ENCODE peak calls at places on chromosomes 16 and 17, in six cellular contexts. One of them, this sample, is unnamed.

GRCh38 chr17:75763613-75764416 is 1.2 kb downstream of the GALK1 start:
- DNase-seq in GM12878: no peak
- DNase-seq in H1: no peak
- DNase-seq in K562: no peak
- DNase-seq in GM12892: no peak
- DNase-seq in HepG2: peak; percentile 74
- DNase-seq in this sample: peak; percentile 32

GRCh38 chr16:64159986-64160385 is 961.9 kb downstream of the CDH11 start:
- DNase-seq in GM12878: no peak
- DNase-seq in H1: no peak
- DNase-seq in K562: no peak
- DNase-seq in GM12892: no peak
- DNase-seq in HepG2: no peak
- DNase-seq in this sample: no peak

GRCh38 chr16:22670551-22670970 is 143.4 kb upstream of the HS3ST2 start:
- DNase-seq in GM12878: no peak
- DNase-seq in H1: peak; percentile 41
- DNase-seq in K562: peak; percentile 97
- DNase-seq in GM12892: peak; percentile 40
- DNase-seq in HepG2: peak; percentile 50
- DNase-seq in this sample: peak; percentile 55

GRCh38 chr17:17723354-17724261 is 42.4 kb downstream of the RAI1 start:
- DNase-seq in GM12878: no peak
- DNase-seq in H1: no peak
- DNase-seq in K562: no peak
- DNase-seq in GM12892: peak; percentile 68
- DNase-seq in HepG2: no peak
- DNase-seq in this sample: peak; percentile 73

GRCh38 chr17:489758-490329 is 137.2 kb upstream of the RPH3AL start:
- DNase-seq in GM12878: no peak
- DNase-seq in H1: no peak
- DNase-seq in K562: no peak
- DNase-seq in GM12892: peak; percentile 37
- DNase-seq in HepG2: peak; percentile 14
- DNase-seq in this sample: peak; percentile 58

GRCh38 chr16:8816967-8817662 is 19.5 kb downstream of the PMM2 start:
- DNase-seq in GM12878: no peak
- DNase-seq in H1: no peak
- DNase-seq in K562: no peak
- DNase-seq in GM12892: no peak
- DNase-seq in HepG2: no peak
- DNase-seq in this sample: no peak

GRCh38 chr16:67915831-67916723 is 15.6 kb downstream of the CTRL start:
- DNase-seq in GM12878: no peak
- DNase-seq in H1: no peak
- DNase-seq in K562: no peak
- DNase-seq in GM12892: no peak
- DNase-seq in HepG2: peak; percentile 59
- DNase-seq in this sample: no peak

GRCh38 chr16:48911700-48912099 is 301.7 kb upstream of the N4BP1 start:
- DNase-seq in GM12878: no peak
- DNase-seq in H1: no peak
- DNase-seq in K562: no peak
- DNase-seq in GM12892: no peak
- DNase-seq in HepG2: no peak
- DNase-seq in this sample: no peak

GRCh38 chr17:76304226-76305134 is 3.6 kb downstream of the QRICH2 start:
- DNase-seq in GM12878: no peak
- DNase-seq in H1: no peak
- DNase-seq in K562: no peak
- DNase-seq in GM12892: no peak
- DNase-seq in HepG2: no peak
- DNase-seq in this sample: no peak

GRCh38 chr16:12496866-12497265 is 306.8 kb downstream of the CPPED1 start:
- DNase-seq in GM12878: no peak
- DNase-seq in H1: no peak
- DNase-seq in K562: no peak
- DNase-seq in GM12892: no peak
- DNase-seq in HepG2: no peak
- DNase-seq in this sample: no peak

GRCh38 chr17:58913971-58914769 is 158.5 kb downstream of the PPM1E start:
- DNase-seq in GM12878: no peak
- DNase-seq in H1: no peak
- DNase-seq in K562: no peak
- DNase-seq in GM12892: no peak
- DNase-seq in HepG2: no peak
- DNase-seq in this sample: no peak

GRCh38 chr16:56479469-56479868 is 28.1 kb downstream of the OGFOD1 start:
- DNase-seq in GM12878: no peak
- DNase-seq in H1: no peak
- DNase-seq in K562: no peak
- DNase-seq in GM12892: no peak
- DNase-seq in HepG2: no peak
- DNase-seq in this sample: no peak

GRCh38 chr17:39365252-39365651 is 36.2 kb downstream of the FBXL20 start:
- DNase-seq in GM12878: no peak
- DNase-seq in H1: no peak
- DNase-seq in K562: no peak
- DNase-seq in GM12892: no peak
- DNase-seq in HepG2: no peak
- DNase-seq in this sample: no peak

GRCh38 chr16:75256059-75256870 is 4.8 kb upstream of the BCAR1 start:
- DNase-seq in GM12878: no peak
- DNase-seq in H1: no peak
- DNase-seq in K562: peak; percentile 70
- DNase-seq in GM12892: no peak
- DNase-seq in HepG2: peak; percentile 88
- DNase-seq in this sample: no peak

GRCh38 chr17:65531508-65532431 is 29.7 kb downstream of the AXIN2 start:
- DNase-seq in GM12878: no peak
- DNase-seq in H1: no peak
- DNase-seq in K562: no peak
- DNase-seq in GM12892: no peak
- DNase-seq in HepG2: no peak
- DNase-seq in this sample: no peak

DNA sequence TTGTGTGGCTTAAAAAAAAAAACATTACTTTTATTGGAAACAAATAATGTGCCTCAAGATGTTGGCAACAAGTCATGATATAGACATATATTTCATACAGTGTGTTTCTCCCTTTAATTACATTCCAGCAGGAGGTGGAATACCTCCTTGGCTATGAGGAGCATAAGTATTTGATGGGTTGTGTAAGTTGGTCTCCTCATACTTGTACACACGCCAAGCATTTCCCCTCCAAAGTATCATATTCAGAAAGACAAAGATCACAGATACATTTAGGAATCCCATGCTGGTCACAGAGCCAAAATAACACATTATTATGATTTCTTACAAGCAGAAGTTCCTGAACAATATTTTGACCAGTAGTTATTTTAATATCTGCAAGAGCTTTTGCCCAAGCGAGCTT is 57.8 kb downstream of the WSB1 start:
- DNase-seq in GM12878: no peak
- DNase-seq in H1: no peak
- DNase-seq in K562: no peak
- DNase-seq in GM12892: no peak
- DNase-seq in HepG2: no peak
- DNase-seq in this sample: no peak
- TF ChIP-seq TAF1 in GM12878: no peak
- TF ChIP-seq TAF1 in H1: no peak
- TF ChIP-seq TAF1 in K562: no peak
- TF ChIP-seq TAF1 in GM12892: no peak
- TF ChIP-seq TAF1 in HepG2: no peak
- TF ChIP-seq TAF1 in this sample: no peak

DNA sequence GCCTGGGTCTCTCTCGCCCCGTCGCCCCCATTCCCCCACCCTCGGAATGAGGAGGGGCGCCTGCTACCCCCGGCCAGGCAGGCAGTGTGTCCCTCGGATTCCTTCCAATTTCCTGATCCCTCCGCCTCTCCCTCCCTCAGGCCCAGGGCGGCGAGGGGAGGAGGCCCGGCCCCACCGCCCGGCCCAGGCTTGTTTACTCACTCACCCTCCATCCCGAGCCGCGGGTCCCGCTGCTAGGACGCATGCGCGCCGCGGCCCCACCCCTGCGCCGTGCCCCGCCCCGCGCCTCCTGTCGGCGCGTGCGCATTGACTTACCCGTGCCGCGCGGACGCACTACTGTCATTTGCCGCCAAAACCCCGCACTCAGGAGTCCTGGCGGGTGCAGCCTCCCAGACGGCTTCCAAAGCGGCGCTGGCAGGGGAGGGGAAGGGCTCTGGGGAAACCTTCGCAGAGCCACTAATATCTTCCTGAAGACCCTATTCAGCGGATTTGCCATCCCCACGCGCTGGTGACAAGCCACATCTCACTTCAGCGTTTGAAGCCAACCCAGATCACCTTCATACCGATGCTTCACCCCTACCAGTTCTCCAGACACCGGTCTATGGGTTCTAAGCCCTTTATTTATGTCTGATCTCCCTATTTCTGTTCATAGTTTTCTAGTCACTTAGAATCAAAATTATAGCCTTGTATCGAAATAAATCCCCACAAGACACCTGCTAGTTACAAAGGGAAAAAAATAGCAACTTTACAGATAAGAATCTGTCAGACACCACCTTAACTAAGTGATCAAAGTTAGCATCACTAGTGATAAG is at the start of gene EZH1:
- DNase-seq in GM12878: peak; percentile 70
- DNase-seq in H1: peak; percentile 83
- DNase-seq in K562: peak; percentile 100
- DNase-seq in GM12892: peak; percentile 99
- DNase-seq in HepG2: peak; percentile 91
- DNase-seq in this sample: peak; percentile 99
- TF ChIP-seq POLR2A in GM12878: peak; percentile 83
- TF ChIP-seq POLR2A in H1: peak; percentile 63
- TF ChIP-seq POLR2A in K562: peak; percentile 77
- TF ChIP-seq POLR2A in GM12892: no peak
- TF ChIP-seq POLR2A in HepG2: peak; percentile 64
- TF ChIP-seq POLR2A in this sample: no peak

GRCh38 chr16:15644306-15644961 is 1.5 kb upstream of the MARF1 start:
- DNase-seq in GM12878: no peak
- DNase-seq in H1: no peak
- DNase-seq in K562: no peak
- DNase-seq in GM12892: no peak
- DNase-seq in HepG2: peak; percentile 87
- DNase-seq in this sample: no peak

GRCh38 chr16:15641753-15642556 is 999 bp downstream of the MARF1 start:
- DNase-seq in GM12878: no peak
- DNase-seq in H1: no peak
- DNase-seq in K562: no peak
- DNase-seq in GM12892: no peak
- DNase-seq in HepG2: no peak
- DNase-seq in this sample: no peak

GRCh38 chr16:15640966-15641365 is 2.0 kb downstream of the MARF1 start:
- DNase-seq in GM12878: no peak
- DNase-seq in H1: no peak
- DNase-seq in K562: no peak
- DNase-seq in GM12892: no peak
- DNase-seq in HepG2: no peak
- DNase-seq in this sample: no peak

GRCh38 chr16:15642557-15643452 is at the start of gene MARF1:
- DNase-seq in GM12878: peak; percentile 78
- DNase-seq in H1: peak; percentile 79
- DNase-seq in K562: peak; percentile 91
- DNase-seq in GM12892: peak; percentile 47
- DNase-seq in HepG2: peak; percentile 96
- DNase-seq in this sample: peak; percentile 53

DNA sequence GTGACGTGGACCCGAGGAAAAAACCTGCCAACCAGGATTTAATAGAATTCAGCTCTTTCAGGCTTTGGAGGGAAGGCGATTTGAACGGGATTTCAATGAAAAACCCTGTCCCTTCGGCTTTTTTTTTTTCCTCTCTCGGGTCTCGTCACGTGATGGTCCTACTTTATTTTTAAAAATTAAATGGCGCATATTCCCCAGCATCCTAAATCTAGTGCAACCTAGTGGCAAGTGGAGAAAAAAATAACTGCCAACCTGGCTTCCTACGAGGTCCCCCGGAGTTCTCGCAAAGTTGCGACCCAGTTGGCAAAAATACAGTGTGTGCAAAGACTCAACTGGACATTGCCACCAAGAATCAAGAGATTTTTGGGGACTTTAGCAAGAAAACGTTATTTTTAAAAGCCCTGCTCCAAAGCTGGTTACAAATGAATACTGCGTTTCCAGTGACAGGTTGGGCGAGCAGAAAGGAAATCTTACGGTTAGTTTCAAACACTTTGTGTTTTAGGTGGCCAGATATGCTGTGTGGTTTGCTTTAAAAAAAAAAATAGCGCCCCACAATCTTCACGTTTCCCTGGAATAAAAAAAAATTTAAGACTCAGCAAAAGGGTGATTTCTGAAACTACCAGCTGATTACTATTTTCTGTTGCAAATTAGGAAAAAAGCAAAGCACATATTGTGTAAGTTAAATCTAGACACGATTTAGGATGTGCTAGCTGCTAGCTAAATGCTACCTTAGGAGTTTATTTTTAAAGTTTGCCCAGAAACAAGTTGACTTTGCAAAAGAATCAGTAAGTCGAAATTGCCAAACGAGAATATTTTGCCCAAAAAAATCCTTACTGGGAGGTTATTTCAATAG is 725 bp upstream of the MARF1 start:
- DNase-seq in GM12878: no peak
- DNase-seq in H1: no peak
- DNase-seq in K562: peak; percentile 37
- DNase-seq in GM12892: no peak
- DNase-seq in HepG2: peak; percentile 84
- DNase-seq in this sample: no peak
- TF ChIP-seq TAF1 in GM12878: peak; percentile 8
- TF ChIP-seq TAF1 in H1: no peak
- TF ChIP-seq TAF1 in K562: no peak
- TF ChIP-seq TAF1 in GM12892: no peak
- TF ChIP-seq TAF1 in HepG2: no peak
- TF ChIP-seq TAF1 in this sample: no peak

DNA sequence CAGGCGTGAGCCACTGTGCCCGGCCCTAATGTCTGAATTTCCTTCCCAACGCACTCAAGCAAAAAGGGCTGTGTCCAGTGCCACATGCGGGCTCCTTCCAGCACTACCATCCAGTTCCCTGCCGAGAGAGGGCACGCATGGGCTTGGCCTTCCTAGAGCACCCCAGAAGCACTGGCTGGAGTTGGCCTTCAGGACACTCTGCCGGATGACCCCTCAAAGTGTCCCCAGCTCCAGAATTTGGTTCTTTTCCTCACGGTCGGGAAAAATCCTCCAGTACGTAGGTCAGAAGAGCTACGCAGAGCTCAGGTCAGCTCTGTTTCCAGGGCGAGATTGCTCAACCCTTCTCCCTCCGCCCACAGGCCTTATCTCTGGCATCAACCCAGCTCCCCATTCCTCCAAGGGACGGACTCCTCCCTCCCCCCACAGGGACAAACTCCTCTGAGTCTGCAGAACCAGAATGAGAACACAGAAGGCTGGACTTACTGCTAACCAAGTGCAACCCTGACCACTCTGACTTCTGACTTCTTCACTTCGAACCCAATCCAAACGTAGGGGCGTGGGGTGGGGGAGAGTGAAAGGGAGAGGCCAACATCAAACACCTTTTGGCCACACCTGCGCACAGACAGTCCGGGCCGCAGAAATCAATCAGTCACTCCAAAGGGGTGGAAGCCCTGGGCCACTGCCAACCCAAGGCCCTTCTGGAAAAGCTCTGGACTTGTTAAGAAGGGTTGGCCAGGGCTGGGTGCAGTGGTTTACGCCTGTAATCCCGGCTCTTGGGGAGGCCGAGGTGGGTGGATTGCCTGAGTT is 3.6 kb downstream of the CDC42EP4 start:
- DNase-seq in GM12878: no peak
- DNase-seq in H1: no peak
- DNase-seq in K562: peak; percentile 90
- DNase-seq in GM12892: no peak
- DNase-seq in HepG2: peak; percentile 91
- DNase-seq in this sample: no peak
- TF ChIP-seq POLR2A in GM12878: no peak
- TF ChIP-seq POLR2A in H1: no peak
- TF ChIP-seq POLR2A in K562: peak; percentile 55
- TF ChIP-seq POLR2A in GM12892: no peak
- TF ChIP-seq POLR2A in HepG2: no peak
- TF ChIP-seq POLR2A in this sample: no peak